ENCODE peak calls at places on chromosomes 3 and 15, in four cellular contexts. P, M, V and J are unnamed samples.

GRCh38 chr3:187717572-187717971 is 15.2 kb upstream of the RTP2 start:
- DNase-seq in P (no peak), M (no peak), V (no peak), J (no peak)

GRCh38 chr3:61569856-61570255 is 8.5 kb downstream of the PTPRG start:
- DNase-seq in P (no peak), M (no peak), V (no peak), J (no peak)

GRCh38 chr3:97839944-97840343 is 18.1 kb downstream of the CRYBG3 start:
- DNase-seq in P (no peak), M (no peak), V (no peak), J (no peak)

GRCh38 chr3:8887435-8888295 is 75.6 kb downstream of the RAD18 start:
- DNase-seq in P (no peak), M (no peak), V (no peak), J (no peak)

GRCh38 chr3:76051145-76051544 is 265.8 kb upstream of the ZNF717 start:
- DNase-seq in P (no peak), M (no peak), V (no peak), J (no peak)

GRCh38 chr3:159877924-159878323 is 110.7 kb upstream of the IL12A start:
- DNase-seq in P (no peak), M (no peak), V (no peak), J (no peak)

GRCh38 chr15:40511093-40511471 is 40.3 kb downstream of the CHST14 start:
- DNase-seq in P (no peak), M (peak), V (peak), J (peak)

GRCh38 chr15:68833734-68834334 is 13.1 kb upstream of the ANP32A start:
- DNase-seq in P (no peak), M (peak), V (no peak), J (no peak)

GRCh38 chr15:73330206-73331051 is 38.3 kb downstream of the HCN4 start:
- DNase-seq in P (no peak), M (no peak), V (no peak), J (no peak)

GRCh38 chr3:171878441-171879225 is 35.5 kb downstream of the TMEM212 start:
- DNase-seq in P (no peak), M (no peak), V (no peak), J (no peak)

GRCh38 chr15:74320358-74321247 is 46.8 kb downstream of the CYP11A1 start:
- DNase-seq in P (peak), M (peak), V (peak), J (no peak)

GRCh38 chr15:70195808-70196304 is 98.1 kb upstream of the TLE3 start:
- DNase-seq in P (peak), M (no peak), V (no peak), J (no peak)

GRCh38 chr3:147712357-147712756 is 303.2 kb downstream of the ZIC1 start:
- DNase-seq in P (no peak), M (no peak), V (no peak), J (no peak)

GRCh38 chr3:114902691-114903101 is 244.4 kb downstream of the ZBTB20 start:
- DNase-seq in P (no peak), M (no peak), V (no peak), J (no peak)

GRCh38 chr3:101859882-101860281 is 10.6 kb downstream of the NFKBIZ start:
- DNase-seq in P (no peak), M (no peak), V (no peak), J (no peak)

GRCh38 chr3:71309342-71309741 is 274.2 kb downstream of the FOXP1 start:
- DNase-seq in P (no peak), M (peak), V (no peak), J (no peak)

GRCh38 chr15:37101634-37102314 is 1.4 kb upstream of the MEIS2 start:
- DNase-seq in P (peak), M (no peak), V (peak), J (no peak)

GRCh38 chr3:14863324-14864100 is 44.8 kb downstream of the FGD5 start:
- DNase-seq in P (no peak), M (no peak), V (no peak), J (no peak)

GRCh38 chr15:70528816-70529215 is 234.5 kb downstream of the UACA start:
- DNase-seq in P (no peak), M (no peak), V (no peak), J (no peak)

GRCh38 chr3:64773150-64773549 is 85.3 kb upstream of the ADAMTS9 start:
- DNase-seq in P (no peak), M (no peak), V (no peak), J (no peak)

GRCh38 chr15:82051664-82052063 is 5.8 kb upstream of the MEX3B start:
- DNase-seq in P (no peak), M (no peak), V (no peak), J (no peak)

GRCh38 chr3:31346542-31346979 is 186.2 kb upstream of the STT3B start:
- DNase-seq in P (no peak), M (no peak), V (no peak), J (no peak)

GRCh38 chr3:189685854-189686253 is 54.7 kb downstream of the TP63 start:
- DNase-seq in P (no peak), M (no peak), V (no peak), J (no peak)

GRCh38 chr15:48419896-48420295 is 88.7 kb downstream of the DUT start:
- DNase-seq in P (no peak), M (no peak), V (no peak), J (no peak)

GRCh38 chr3:56373386-56373785 is 94.9 kb downstream of the ERC2 start:
- DNase-seq in P (no peak), M (no peak), V (no peak), J (no peak)

GRCh38 chr15:65307978-65308377 is 3.5 kb downstream of the RNU5B-1 start:
- DNase-seq in P (no peak), M (no peak), V (no peak), J (no peak)

GRCh38 chr3:189172668-189173419 is 1.1 kb downstream of the TPRG1 start:
- DNase-seq in P (no peak), M (no peak), V (no peak), J (no peak)

GRCh38 chr3:143265501-143266070 is 146.0 kb downstream of the CHST2 start:
- DNase-seq in P (no peak), M (no peak), V (no peak), J (no peak)

GRCh38 chr15:25892126-25892525 is 29.0 kb upstream of the ATP10A start:
- DNase-seq in P (no peak), M (no peak), V (no peak), J (no peak)

GRCh38 chr3:195071916-195072820 is 198.8 kb downstream of the XXYLT1 start:
- DNase-seq in P (no peak), M (no peak), V (no peak), J (no peak)

GRCh38 chr3:8460815-8461482 is 40.7 kb upstream of the LMCD1 start:
- DNase-seq in P (no peak), M (no peak), V (no peak), J (no peak)

GRCh38 chr3:24518990-24519367 is 24.3 kb upstream of the THRB start:
- DNase-seq in P (no peak), M (no peak), V (no peak), J (no peak)

GRCh38 chr3:120559228-120560061 is 36.7 kb upstream of the NDUFB4 start:
- DNase-seq in P (peak), M (no peak), V (no peak), J (no peak)

GRCh38 chr3:136818191-136818850 is 605 bp upstream of the SLC35G2 start:
- DNase-seq in P (peak), M (peak), V (peak), J (no peak)

GRCh38 chr15:98983333-98983732 is 24.3 kb downstream of the PGPEP1L start:
- DNase-seq in P (peak), M (no peak), V (no peak), J (no peak)

GRCh38 chr15:77905301-77905920 is 172.1 kb downstream of the TBC1D2B start:
- DNase-seq in P (no peak), M (no peak), V (no peak), J (no peak)

GRCh38 chr3:5041315-5041714 is 62.1 kb downstream of the BHLHE40 start:
- DNase-seq in P (no peak), M (no peak), V (no peak), J (no peak)